ENCODE peak calls at places on chromosome 13, in seven cellular contexts. One of them, this sample, is unnamed.
A peak's percentile ranks its signal among the peaks of the same experiment; 100 is the strongest.

GRCh38 chr13:28659611-28659970 is 661 bp downstream of the POMP start:
- DNase-seq in tibial nerve: no peak
- DNase-seq in SK-N-SH: no peak
- DNase-seq in HepG2: no peak
- DNase-seq in upper lobe of left lung: no peak
- DNase-seq in K562: no peak
- DNase-seq in transverse colon: no peak
- DNase-seq in this sample: no peak

GRCh38 chr13:58018020-58018419 is 386.5 kb downstream of the PCDH17 start:
- DNase-seq in upper lobe of left lung: no peak
- DNase-seq in HepG2: no peak
- DNase-seq in K562: no peak
- DNase-seq in SK-N-SH: no peak
- DNase-seq in transverse colon: no peak
- DNase-seq in tibial nerve: no peak
- DNase-seq in this sample: no peak

GRCh38 chr13:30719521-30719914 is 15.8 kb upstream of the ALOX5AP start:
- DNase-seq in upper lobe of left lung: no peak
- DNase-seq in SK-N-SH: no peak
- DNase-seq in transverse colon: no peak
- DNase-seq in tibial nerve: no peak
- DNase-seq in K562: no peak
- DNase-seq in HepG2: no peak
- DNase-seq in this sample: no peak

GRCh38 chr13:35765387-35765786 is 288.9 kb upstream of the MAB21L1 start:
- DNase-seq in SK-N-SH: no peak
- DNase-seq in upper lobe of left lung: peak; percentile 22
- DNase-seq in tibial nerve: no peak
- DNase-seq in K562: no peak
- DNase-seq in transverse colon: no peak
- DNase-seq in HepG2: no peak
- DNase-seq in this sample: no peak

GRCh38 chr13:61277088-61277487 is 138.6 kb downstream of the PCDH20 start:
- DNase-seq in upper lobe of left lung: no peak
- DNase-seq in tibial nerve: no peak
- DNase-seq in HepG2: no peak
- DNase-seq in transverse colon: no peak
- DNase-seq in K562: no peak
- DNase-seq in SK-N-SH: no peak
- DNase-seq in this sample: no peak

GRCh38 chr13:49411353-49411752 is 32.5 kb downstream of the CAB39L start:
- DNase-seq in transverse colon: no peak
- DNase-seq in upper lobe of left lung: no peak
- DNase-seq in HepG2: no peak
- DNase-seq in tibial nerve: no peak
- DNase-seq in SK-N-SH: no peak
- DNase-seq in K562: no peak
- DNase-seq in this sample: no peak

GRCh38 chr13:48304132-48304876 is 753 bp downstream of the RB1 start:
- DNase-seq in K562: no peak
- DNase-seq in upper lobe of left lung: peak; percentile 48
- DNase-seq in SK-N-SH: peak; percentile 50
- DNase-seq in HepG2: peak; percentile 30
- DNase-seq in transverse colon: peak; percentile 57
- DNase-seq in tibial nerve: peak; percentile 47
- DNase-seq in this sample: peak; percentile 72

GRCh38 chr13:101481421-101481820 is 28.9 kb downstream of the ITGBL1 start:
- DNase-seq in HepG2: no peak
- DNase-seq in K562: no peak
- DNase-seq in SK-N-SH: no peak
- DNase-seq in transverse colon: no peak
- DNase-seq in tibial nerve: no peak
- DNase-seq in upper lobe of left lung: no peak
- DNase-seq in this sample: no peak

GRCh38 chr13:45691251-45691650 is 10.9 kb upstream of the CBY2 start:
- DNase-seq in SK-N-SH: no peak
- DNase-seq in HepG2: no peak
- DNase-seq in transverse colon: no peak
- DNase-seq in K562: no peak
- DNase-seq in tibial nerve: no peak
- DNase-seq in upper lobe of left lung: no peak
- DNase-seq in this sample: no peak

GRCh38 chr13:27171244-27171829 is at the start of gene USP12:
- DNase-seq in tibial nerve: peak; percentile 14
- DNase-seq in SK-N-SH: peak; percentile 86
- DNase-seq in transverse colon: peak; percentile 32
- DNase-seq in HepG2: no peak
- DNase-seq in K562: peak; percentile 63
- DNase-seq in upper lobe of left lung: no peak
- DNase-seq in this sample: no peak

GRCh38 chr13:33743438-33744368 is 74.2 kb upstream of the RFC3 start:
- DNase-seq in K562: no peak
- DNase-seq in upper lobe of left lung: no peak
- DNase-seq in tibial nerve: no peak
- DNase-seq in SK-N-SH: no peak
- DNase-seq in transverse colon: no peak
- DNase-seq in HepG2: peak; percentile 10
- DNase-seq in this sample: no peak

GRCh38 chr13:93336733-93337132 is 110.1 kb downstream of the GPC6 start:
- DNase-seq in transverse colon: no peak
- DNase-seq in tibial nerve: no peak
- DNase-seq in K562: no peak
- DNase-seq in HepG2: no peak
- DNase-seq in SK-N-SH: no peak
- DNase-seq in upper lobe of left lung: no peak
- DNase-seq in this sample: no peak
- TF ChIP-seq EP300 in transverse colon: no peak
- TF ChIP-seq EP300 in tibial nerve: no peak
- TF ChIP-seq EP300 in K562: no peak
- TF ChIP-seq EP300 in HepG2: no peak
- TF ChIP-seq EP300 in SK-N-SH: no peak
- TF ChIP-seq EP300 in upper lobe of left lung: no peak
- TF ChIP-seq EP300 in this sample: no peak

DNA sequence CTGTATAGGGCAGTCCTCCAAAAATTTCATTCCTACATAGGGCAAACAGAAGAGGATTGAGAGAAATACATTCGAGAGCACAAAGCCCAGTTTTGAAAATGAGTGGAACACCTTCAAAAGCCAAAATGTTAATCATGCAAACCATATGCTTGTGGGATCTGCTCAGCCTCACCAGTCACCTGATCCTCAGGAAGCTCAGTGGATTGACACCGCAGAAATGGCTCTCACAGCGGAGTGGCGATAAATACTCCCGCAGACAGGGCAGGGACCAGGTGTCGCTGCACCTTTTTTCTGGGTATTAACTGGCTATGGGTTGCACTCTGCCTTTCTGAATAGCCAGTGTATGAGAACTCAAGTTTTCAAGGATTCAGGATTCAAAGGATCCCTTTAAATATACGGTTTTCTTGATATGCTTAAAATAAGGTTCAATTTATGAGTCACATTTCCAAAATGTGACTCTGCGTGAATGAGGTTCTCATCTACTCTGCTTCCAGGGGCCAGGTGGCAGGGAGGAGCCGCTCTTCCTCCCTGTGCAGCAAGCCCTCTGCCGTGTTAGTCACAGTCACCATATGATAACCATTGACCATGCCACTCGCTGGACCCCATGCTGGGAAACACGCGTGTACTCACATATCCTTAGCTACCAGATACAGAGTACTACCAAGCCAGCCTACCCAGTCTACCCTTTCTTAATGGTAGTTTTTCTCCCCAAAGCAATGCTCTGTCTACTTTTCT is 18.3 kb upstream of the DHRS12 start:
- DNase-seq in tibial nerve: no peak
- DNase-seq in K562: no peak
- DNase-seq in upper lobe of left lung: no peak
- DNase-seq in HepG2: no peak
- DNase-seq in SK-N-SH: no peak
- DNase-seq in transverse colon: no peak
- DNase-seq in this sample: peak; percentile 29
- H3K4me1 ChIP-seq in tibial nerve: peaks cover 46% of the 10 kb centered on the region
- H3K4me1 ChIP-seq in K562: no peaks in the 10 kb centered on the region
- H3K4me1 ChIP-seq in upper lobe of left lung: no peaks in the 10 kb centered on the region
- H3K4me1 ChIP-seq in HepG2: no peaks in the 10 kb centered on the region
- H3K4me1 ChIP-seq in SK-N-SH: peaks cover 11% of the 10 kb centered on the region
- H3K4me1 ChIP-seq in transverse colon: peaks cover 25% of the 10 kb centered on the region
- H3K4me1 ChIP-seq in this sample: peaks cover 27% of the 10 kb centered on the region

GRCh38 chr13:113620036-113620435 is 35.5 kb downstream of the TFDP1 start:
- DNase-seq in K562: no peak
- DNase-seq in HepG2: no peak
- DNase-seq in transverse colon: no peak
- DNase-seq in upper lobe of left lung: no peak
- DNase-seq in tibial nerve: no peak
- DNase-seq in SK-N-SH: peak; percentile 85
- DNase-seq in this sample: peak; percentile 51

GRCh38 chr13:113616281-113616906 is 31.8 kb downstream of the TFDP1 start:
- DNase-seq in tibial nerve: peak; percentile 24
- DNase-seq in HepG2: no peak
- DNase-seq in SK-N-SH: no peak
- DNase-seq in upper lobe of left lung: peak; percentile 66
- DNase-seq in K562: no peak
- DNase-seq in transverse colon: no peak
- DNase-seq in this sample: no peak

GRCh38 chr13:113613789-113614379 is 29.3 kb downstream of the TFDP1 start:
- DNase-seq in K562: no peak
- DNase-seq in HepG2: no peak
- DNase-seq in transverse colon: no peak
- DNase-seq in SK-N-SH: no peak
- DNase-seq in upper lobe of left lung: no peak
- DNase-seq in tibial nerve: no peak
- DNase-seq in this sample: no peak

GRCh38 chr13:113618455-113618854 is 33.9 kb downstream of the TFDP1 start:
- DNase-seq in tibial nerve: no peak
- DNase-seq in upper lobe of left lung: no peak
- DNase-seq in HepG2: no peak
- DNase-seq in K562: no peak
- DNase-seq in SK-N-SH: no peak
- DNase-seq in transverse colon: no peak
- DNase-seq in this sample: no peak

GRCh38 chr13:113616991-113617749 is 32.6 kb downstream of the TFDP1 start:
- DNase-seq in K562: no peak
- DNase-seq in SK-N-SH: no peak
- DNase-seq in HepG2: no peak
- DNase-seq in upper lobe of left lung: peak; percentile 54
- DNase-seq in tibial nerve: no peak
- DNase-seq in transverse colon: no peak
- DNase-seq in this sample: no peak
- H3K27ac ChIP-seq in K562: no peak overlapping the region
- H3K27ac ChIP-seq in SK-N-SH: no peak overlapping the region
- H3K27ac ChIP-seq in HepG2: no peak overlapping the region
- H3K27ac ChIP-seq in upper lobe of left lung: peak overlapping the region; percentile 78
- H3K27ac ChIP-seq in tibial nerve: no peak overlapping the region
- H3K27ac ChIP-seq in transverse colon: no peak overlapping the region
- H3K27ac ChIP-seq in this sample: no peak overlapping the region

DNA sequence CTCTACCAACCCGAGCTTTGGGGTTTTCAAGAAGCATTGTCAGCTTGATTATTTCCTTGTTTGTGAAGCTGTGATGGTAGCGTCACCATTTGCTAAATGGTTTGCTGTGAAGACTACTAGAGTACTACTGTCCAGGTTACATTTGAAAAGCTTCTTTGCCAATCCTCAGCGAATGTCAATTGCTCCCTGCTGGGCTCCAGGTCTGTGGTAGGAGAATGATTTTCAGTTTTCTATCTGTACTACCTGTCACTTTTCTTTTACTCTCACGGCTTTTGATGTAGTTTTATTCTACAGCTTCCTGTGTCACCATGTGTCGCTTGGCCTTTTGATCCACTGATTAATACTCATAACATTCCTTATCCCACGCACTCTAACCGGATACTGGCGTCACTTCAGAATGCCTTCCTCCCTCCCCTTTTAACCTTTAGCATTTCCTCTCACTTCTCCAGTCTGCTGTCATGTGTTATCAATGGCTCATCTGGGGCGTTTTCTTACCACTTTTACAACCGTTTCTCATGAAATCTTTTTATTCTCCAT is 7.5 kb upstream of the GPR183 start:
- DNase-seq in tibial nerve: no peak
- DNase-seq in K562: peak; percentile 18
- DNase-seq in transverse colon: no peak
- DNase-seq in upper lobe of left lung: no peak
- DNase-seq in SK-N-SH: no peak
- DNase-seq in HepG2: no peak
- DNase-seq in this sample: no peak
- TF ChIP-seq EP300 in tibial nerve: no peak
- TF ChIP-seq EP300 in K562: peak; percentile 82
- TF ChIP-seq EP300 in transverse colon: no peak
- TF ChIP-seq EP300 in upper lobe of left lung: no peak
- TF ChIP-seq EP300 in SK-N-SH: no peak
- TF ChIP-seq EP300 in HepG2: no peak
- TF ChIP-seq EP300 in this sample: no peak

DNA sequence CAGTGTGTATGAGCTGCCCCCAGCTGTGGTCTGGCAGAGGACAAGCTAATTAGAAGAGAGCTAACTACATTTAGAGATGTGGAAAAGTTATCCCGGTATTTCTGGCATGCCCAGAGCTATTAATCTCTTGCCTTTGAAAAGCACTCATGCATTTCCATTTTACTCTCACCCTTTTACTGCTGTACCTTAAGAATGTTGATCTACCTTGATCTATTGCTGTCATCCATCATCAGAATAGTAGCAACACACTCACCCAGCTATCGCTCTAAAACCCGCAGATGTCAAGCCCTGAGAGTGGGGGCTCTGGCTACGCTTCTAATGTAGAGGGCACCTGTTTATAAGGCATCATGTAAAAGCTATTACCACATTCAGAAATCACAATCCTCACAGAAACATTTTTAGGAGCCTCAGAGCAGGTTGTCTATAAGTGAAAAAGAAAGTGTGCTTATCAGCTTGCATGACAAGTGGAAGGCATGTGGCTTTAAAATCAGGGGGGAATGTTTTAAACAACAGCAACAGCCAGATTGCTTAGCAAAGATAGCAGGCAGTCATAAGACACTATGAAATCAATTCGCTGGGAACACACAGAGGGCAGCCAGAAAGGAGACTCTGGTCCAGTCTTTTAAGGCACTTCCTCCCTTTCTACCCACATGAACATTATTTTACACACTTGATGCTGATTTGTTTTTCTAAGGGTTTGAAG is 224.2 kb upstream of the IRS2 start:
- DNase-seq in transverse colon: no peak
- DNase-seq in tibial nerve: no peak
- DNase-seq in K562: no peak
- DNase-seq in SK-N-SH: no peak
- DNase-seq in upper lobe of left lung: no peak
- DNase-seq in HepG2: no peak
- DNase-seq in this sample: no peak
- H3K4me1 ChIP-seq in transverse colon: no peaks in the 10 kb centered on the region
- H3K4me1 ChIP-seq in tibial nerve: no peaks in the 10 kb centered on the region
- H3K4me1 ChIP-seq in K562: no peaks in the 10 kb centered on the region
- H3K4me1 ChIP-seq in SK-N-SH: peaks cover 13% of the 10 kb centered on the region
- H3K4me1 ChIP-seq in upper lobe of left lung: no peaks in the 10 kb centered on the region
- H3K4me1 ChIP-seq in HepG2: no peaks in the 10 kb centered on the region
- H3K4me1 ChIP-seq in this sample: peaks cover 4% of the 10 kb centered on the region

DNA sequence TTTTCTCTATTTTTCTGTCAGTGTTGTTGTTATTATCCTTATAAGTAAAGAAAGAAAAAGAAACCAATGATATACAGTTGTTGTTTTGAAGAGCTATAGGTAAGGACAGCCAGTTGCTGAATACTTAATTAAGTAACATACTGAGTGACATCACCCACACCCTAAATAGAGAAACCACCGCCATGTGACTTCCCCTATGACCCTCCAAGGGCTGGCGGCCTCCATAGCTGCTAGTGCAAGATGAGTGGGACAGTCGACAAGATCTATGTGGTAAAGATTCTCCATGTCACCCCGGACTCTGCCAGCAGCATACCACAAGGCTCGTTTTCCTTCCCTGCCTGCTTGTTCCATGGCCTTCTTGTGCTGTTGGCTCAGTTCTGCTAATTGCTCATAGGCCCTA is 221.1 kb downstream of the DNAJC15 start:
- DNase-seq in SK-N-SH: no peak
- DNase-seq in K562: no peak
- DNase-seq in tibial nerve: no peak
- DNase-seq in transverse colon: no peak
- DNase-seq in HepG2: no peak
- DNase-seq in upper lobe of left lung: no peak
- DNase-seq in this sample: no peak
- H3K27ac ChIP-seq in SK-N-SH: no peak overlapping the region
- H3K27ac ChIP-seq in K562: no peak overlapping the region
- H3K27ac ChIP-seq in tibial nerve: no peak overlapping the region
- H3K27ac ChIP-seq in transverse colon: no peak overlapping the region
- H3K27ac ChIP-seq in HepG2: no peak overlapping the region
- H3K27ac ChIP-seq in upper lobe of left lung: no peak overlapping the region
- H3K27ac ChIP-seq in this sample: no peak overlapping the region